ENCODE peak calls at places on chromosomes 5 and 9, in six cellular contexts. C is HCT116, O is endodermal cell, M is GM12865, X is cardiac fibroblast, J is kidney. V is an unnamed sample.

GRCh38 chr5:87411586-87412416 is 929 bp downstream of the CCNH start:
- DNase-seq in O (peak), C (peak), X (peak), M (peak), J (no peak), V (no peak)

GRCh38 chr9:3367185-3367584 is 158.6 kb downstream of the RFX3 start:
- DNase-seq in C (no peak), O (peak), J (no peak), M (no peak), X (no peak), V (no peak)

GRCh38 chr5:176743136-176743827 is 67.1 kb upstream of the UNC5A start:
- DNase-seq in J (peak), C (no peak), O (peak), X (no peak), M (no peak), V (no peak)

GRCh38 chr9:71863652-71864051 is 47.3 kb downstream of the ABHD17B start:
- DNase-seq in M (no peak), C (no peak), O (no peak), X (peak), J (no peak), V (peak)

GRCh38 chr5:136686192-136686872 is 321.0 kb upstream of the TRPC7 start:
- DNase-seq in M (peak), J (no peak), C (no peak), X (peak), O (peak), V (no peak)

GRCh38 chr5:79845448-79846197 is 145.4 kb downstream of the MTX3 start:
- DNase-seq in O (peak), C (peak), X (peak), M (peak), J (no peak), V (peak)

GRCh38 chr5:131671994-131672655 is 37.1 kb upstream of the RAPGEF6 start:
- DNase-seq in M (no peak), X (peak), J (no peak), O (no peak), C (no peak), V (peak)

GRCh38 chr5:81488862-81489261 is 94.9 kb upstream of the ACOT12 start:
- DNase-seq in M (no peak), J (no peak), O (no peak), X (no peak), C (no peak), V (no peak)

GRCh38 chr9:81529556-81530193 is 159.7 kb downstream of the TLE1 start:
- DNase-seq in O (no peak), M (no peak), J (no peak), X (peak), C (peak), V (no peak)

GRCh38 chr5:152514827-152515397 is 109.8 kb upstream of the NMUR2 start:
- DNase-seq in C (peak), O (no peak), M (peak), X (peak), J (no peak), V (no peak)

GRCh38 chr5:111580956-111581355 is 68.6 kb upstream of the STARD4 start:
- DNase-seq in C (no peak), O (no peak), J (no peak), X (peak), M (no peak), V (no peak)

GRCh38 chr9:79256691-79257213 is 315.0 kb upstream of the TLE4 start:
- DNase-seq in J (peak), O (no peak), X (peak), M (no peak), C (no peak), V (no peak)

GRCh38 chr9:79254900-79255651 is 316.7 kb upstream of the TLE4 start:
- DNase-seq in C (no peak), X (no peak), M (no peak), O (peak), J (no peak), V (peak)

GRCh38 chr9:79255681-79256080 is 316.1 kb upstream of the TLE4 start:
- DNase-seq in O (no peak), M (no peak), J (no peak), C (no peak), X (no peak), V (no peak)

GRCh38 chr9:79257671-79258410 is 313.9 kb upstream of the TLE4 start:
- DNase-seq in J (no peak), C (no peak), O (no peak), X (no peak), M (no peak), V (no peak)

GRCh38 chr9:79257215-79257614 is 314.6 kb upstream of the TLE4 start:
- DNase-seq in M (no peak), J (no peak), C (no peak), O (peak), X (no peak), V (no peak)
- H3K4me3 ChIP-seq in M (no peak), J (peak), C (no peak), O (no peak), X (no peak), V (no peak)

GRCh38 chr5:11619339-11620028 is 284.8 kb downstream of the CTNND2 start:
- DNase-seq in C (no peak), J (no peak), M (no peak), X (no peak), O (no peak), V (no peak)
- TF ChIP-seq CTCF in C (no peak), J (no peak), M (no peak), X (no peak), O (peak), V (no peak)

GRCh38 chr5:16871746-16872339 is 64.2 kb downstream of the MYO10 start:
- DNase-seq in O (no peak), C (no peak), J (no peak), X (peak), M (no peak), V (peak)

GRCh38 chr5:16866795-16867584 is 69.1 kb downstream of the MYO10 start:
- DNase-seq in J (peak), O (peak), X (no peak), C (no peak), M (no peak), V (no peak)

GRCh38 chr5:16867585-16867953 is 68.5 kb downstream of the MYO10 start:
- DNase-seq in X (no peak), M (no peak), J (no peak), C (no peak), O (no peak), V (no peak)

GRCh38 chr5:16869821-16870796 is 66.0 kb downstream of the MYO10 start:
- DNase-seq in M (no peak), C (peak), X (peak), J (no peak), O (no peak), V (no peak)

DNA sequence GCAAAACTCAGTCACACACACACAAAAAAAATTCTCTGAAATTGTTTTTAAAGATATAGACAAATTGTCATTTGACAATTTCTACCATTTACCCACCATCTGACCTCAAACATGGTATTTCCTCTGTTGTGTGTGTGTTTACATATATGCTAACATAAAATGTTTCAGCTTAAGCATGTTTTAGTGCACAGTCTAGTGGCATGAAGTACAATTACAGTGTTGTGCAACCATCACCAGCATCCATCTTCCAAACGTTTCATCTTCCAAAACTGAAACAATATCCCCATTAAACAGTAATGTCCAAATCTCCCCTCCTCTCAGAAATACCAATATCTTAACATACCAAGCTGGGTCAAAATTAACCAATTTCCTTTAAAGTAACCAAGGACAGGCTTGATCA is 65.2 kb downstream of the MYO10 start:
- DNase-seq in X (no peak), M (no peak), C (no peak), O (no peak), J (no peak), V (no peak)
- H3K4me3 ChIP-seq in X (no peak), M (no peak), C (peak), O (no peak), J (no peak), V (no peak)

GRCh38 chr5:135010502-135011354 is 23.3 kb downstream of the PITX1 start:
- DNase-seq in X (no peak), O (peak), M (no peak), C (no peak), J (peak), V (no peak)
- TF ChIP-seq CTCF in X (no peak), O (peak), M (no peak), C (peak), J (no peak), V (peak)

DNA sequence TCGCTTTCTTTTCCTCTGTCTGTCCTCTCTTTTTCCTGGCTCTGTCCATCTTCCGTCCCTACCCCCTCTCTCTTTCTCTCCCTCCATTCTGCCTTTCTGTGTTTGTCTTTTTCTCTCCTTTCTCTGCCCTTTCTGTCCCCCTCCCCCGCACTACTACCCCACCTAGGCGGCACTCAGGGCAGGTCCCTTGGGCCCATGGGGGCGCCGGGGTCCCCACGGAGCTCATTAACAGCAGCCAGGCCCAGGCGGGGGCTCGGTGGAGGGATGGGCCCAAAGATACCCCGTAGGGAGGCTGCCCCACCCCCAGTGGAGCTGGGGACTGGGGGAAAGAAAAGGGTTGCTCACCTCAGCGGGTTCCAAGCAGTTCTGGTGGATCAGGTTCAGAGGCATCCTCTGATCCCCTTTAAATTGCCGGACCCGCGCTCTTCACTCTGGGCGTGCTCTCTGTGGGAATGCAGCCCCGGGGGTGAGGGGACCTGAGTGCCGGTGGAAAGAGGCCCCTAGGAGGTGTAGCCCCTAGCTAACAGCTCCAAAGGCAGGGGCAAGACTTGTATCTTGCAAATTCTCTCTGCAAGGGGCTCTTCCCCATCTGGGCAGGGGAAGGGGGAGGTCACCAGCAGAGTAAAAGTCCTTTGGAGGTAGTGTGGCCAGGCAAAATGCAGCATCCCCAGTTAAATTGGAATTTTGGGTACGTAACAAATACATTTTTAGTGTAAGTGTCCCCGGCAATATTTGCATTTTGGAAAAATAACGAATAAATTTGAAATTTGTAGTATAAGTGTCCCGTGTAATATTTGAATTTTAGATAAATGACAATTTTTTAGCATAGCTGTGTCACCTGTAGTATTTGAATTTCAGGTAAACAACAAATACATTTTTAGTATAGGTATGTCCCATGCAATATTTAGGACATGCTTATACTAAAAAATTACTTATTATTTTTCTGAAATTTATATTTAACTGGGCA is 7.4 kb downstream of the LHX2 start:
- DNase-seq in O (peak), X (no peak), M (no peak), C (no peak), J (no peak), V (no peak)
- H3K4me3 ChIP-seq in O (peak), X (peak), M (no peak), C (no peak), J (no peak), V (no peak)

DNA sequence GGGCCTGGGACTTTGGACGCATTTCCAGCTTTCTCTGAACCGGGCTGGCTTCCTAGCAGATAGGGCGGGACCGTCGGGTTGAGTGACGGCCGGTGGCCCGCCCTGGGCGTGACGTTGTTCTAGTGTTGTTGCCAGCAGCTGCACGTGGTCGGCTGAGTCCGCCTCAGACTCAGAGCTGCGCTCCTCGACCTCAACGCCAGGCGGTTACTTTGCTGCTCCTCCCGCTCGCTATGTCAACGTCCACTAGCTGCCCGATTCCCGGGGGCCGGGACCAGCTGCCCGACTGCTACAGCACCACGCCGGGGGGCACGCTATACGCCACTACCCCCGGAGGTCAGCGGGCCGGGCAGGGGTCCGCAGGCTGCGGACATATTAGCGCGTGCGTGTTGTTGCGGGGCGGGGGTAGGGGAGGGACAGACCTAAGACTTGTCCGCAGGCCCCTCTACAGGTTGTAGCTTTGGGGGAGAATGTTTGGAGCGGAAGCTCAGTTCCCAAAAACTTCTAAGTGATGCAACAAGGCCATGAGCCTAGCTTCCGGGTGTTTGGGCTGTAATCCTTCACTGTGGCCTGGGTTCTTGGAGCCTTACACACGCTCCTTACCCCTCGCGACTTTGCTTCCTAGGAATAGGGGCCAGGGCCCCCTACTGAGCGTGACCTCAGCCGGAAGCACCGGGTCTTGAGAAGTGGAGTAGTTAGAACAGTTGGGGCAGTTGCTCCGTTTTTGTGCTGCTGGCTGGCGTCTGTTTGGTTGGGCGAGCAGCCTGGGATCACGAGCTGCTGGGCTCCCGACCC is at the start of gene EIF4EBP3:
- DNase-seq in X (peak), M (peak), O (peak), C (peak), J (peak), V (peak)
- TF ChIP-seq CTCF in X (peak), M (peak), O (peak), C (no peak), J (peak), V (peak)

DNA sequence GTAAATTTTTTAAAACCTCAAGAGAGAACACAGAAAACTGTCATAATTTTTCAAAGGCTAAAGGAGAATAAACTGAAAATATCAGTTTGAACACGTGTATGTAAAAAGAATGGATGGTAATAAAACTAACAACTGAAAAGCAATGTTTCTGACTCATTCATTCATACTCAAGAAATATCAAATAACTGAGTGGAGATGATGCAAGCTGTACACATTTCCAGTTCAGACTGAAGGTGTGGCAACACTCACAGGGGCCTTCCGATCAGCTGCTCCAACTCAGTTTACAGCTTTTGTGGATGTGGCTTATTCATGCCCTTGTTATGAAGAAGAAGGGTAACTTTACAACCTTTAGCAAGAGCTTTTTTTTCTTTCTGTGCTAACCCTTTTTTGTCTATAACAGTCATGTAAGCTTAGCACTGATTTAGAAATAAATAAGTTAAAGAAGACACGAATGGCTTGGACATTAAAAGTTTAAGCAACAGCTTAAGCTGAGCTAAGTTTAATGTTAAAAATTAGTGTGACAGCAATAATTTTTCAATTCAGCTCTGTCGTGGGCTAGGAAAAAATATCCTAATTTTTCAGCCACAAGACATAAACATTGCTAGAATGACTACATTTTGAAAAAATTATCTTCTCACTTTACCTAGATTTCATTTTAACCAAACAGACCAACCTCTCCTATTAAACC is 453.5 kb downstream of the RAB3C start:
- DNase-seq in J (no peak), X (peak), O (no peak), M (no peak), C (peak), V (peak)
- H3K4me3 ChIP-seq in J (no peak), X (peak), O (no peak), M (no peak), C (no peak), V (peak)

GRCh38 chr5:15574806-15575205 is 74.8 kb downstream of the FBXL7 start:
- DNase-seq in J (no peak), X (peak), O (no peak), C (no peak), M (no peak), V (no peak)

GRCh38 chr5:15575566-15576195 is 75.7 kb downstream of the FBXL7 start:
- DNase-seq in C (no peak), O (no peak), J (no peak), X (peak), M (no peak), V (no peak)

GRCh38 chr5:15574121-15574520 is 74.1 kb downstream of the FBXL7 start:
- DNase-seq in X (no peak), C (no peak), O (no peak), M (no peak), J (no peak), V (no peak)

GRCh38 chr5:15571618-15572017 is 71.6 kb downstream of the FBXL7 start:
- DNase-seq in O (no peak), M (no peak), C (no peak), J (no peak), X (no peak), V (no peak)

GRCh38 chr5:15573594-15573993 is 73.6 kb downstream of the FBXL7 start:
- DNase-seq in X (no peak), O (no peak), J (no peak), C (no peak), M (no peak), V (no peak)
- TF ChIP-seq CTCF in X (no peak), O (no peak), J (no peak), C (no peak), M (no peak), V (no peak)

DNA sequence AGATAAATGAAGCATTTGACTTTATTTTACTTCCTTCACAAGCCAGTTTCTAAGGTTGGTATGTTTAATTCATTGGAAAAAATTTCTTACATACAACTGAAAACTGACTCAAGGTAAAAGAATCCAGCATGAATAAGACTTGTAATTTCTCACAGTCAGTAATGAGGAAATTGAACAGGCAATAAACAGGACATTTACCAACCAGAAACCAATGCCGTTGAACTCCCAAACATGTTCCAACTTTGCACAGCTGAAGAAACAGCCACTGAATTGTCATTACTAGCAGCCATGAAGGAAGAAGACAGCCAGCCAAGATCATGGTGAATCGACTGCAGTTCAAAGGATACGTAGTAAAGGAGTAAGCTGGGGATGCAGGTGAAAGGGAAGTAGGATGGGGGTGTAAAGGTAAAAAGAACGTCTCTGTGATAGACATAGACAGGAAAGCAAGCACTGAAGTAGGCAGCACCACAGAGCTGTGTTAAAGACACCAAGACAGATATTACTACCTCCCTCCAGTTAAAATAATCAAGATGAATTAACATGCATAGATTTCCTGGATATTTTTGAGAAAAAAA is 21.3 kb upstream of the SLC12A2 start:
- DNase-seq in X (peak), M (no peak), C (no peak), J (no peak), O (no peak), V (no peak)
- H3K4me3 ChIP-seq in X (no peak), M (no peak), C (no peak), J (no peak), O (no peak), V (no peak)

V was measured in AG04450.